ENCODE peak calls at places on chromosome 21, in nine cellular contexts. I is amniotic epithelial cell; R is HCT116; V is PC-9; B is C1 segment of cervical spinal cord; H is stimulated activated CD4-positive, alpha-beta T cell treated with anti-CD3 and anti-CD28 coated beads, Interleukin-12 subunit alpha, Interleukin-12 subunit beta, amount 100 ng/mL, for 48 hours; Y is naive B cell; X is activated gamma-delta T cell treated with Interleukin-2 at 50 U/mL for 16 hours; P is MCF 10A. O is an unnamed sample.

GRCh38 chr21:44706026-44706705 is 5.2 kb downstream of the TSPEAR start:
- DNase-seq in B (no peak), Y (no peak), X (no peak), H (no peak), I (no peak), R (no peak), P (no peak), V (no peak), O (no peak)

GRCh38 chr21:41130883-41131282 is 37.1 kb upstream of the BACE2 start:
- DNase-seq in P (no peak), Y (no peak), R (no peak), X (no peak), I (no peak), B (no peak), V (no peak), H (no peak), O (no peak)

GRCh38 chr21:46124926-46125845 is 27.3 kb downstream of the COL6A2 start:
- DNase-seq in V (no peak), P (no peak), R (no peak), X (peak), Y (no peak), I (no peak), H (no peak), B (no peak), O (no peak)

GRCh38 chr21:28537371-28538079 is 455.2 kb downstream of the LTN1 start:
- DNase-seq in B (no peak), R (no peak), X (no peak), P (peak), V (no peak), I (peak), Y (no peak), H (no peak), O (peak)

GRCh38 chr21:38333290-38334272 is 76.8 kb downstream of the KCNJ15 start:
- DNase-seq in Y (no peak), V (no peak), B (no peak), X (no peak), R (no peak), I (peak), P (peak), H (no peak), O (no peak)

GRCh38 chr21:41956926-41957729 is 3.3 kb upstream of the C2CD2 start:
- DNase-seq in I (peak), V (no peak), B (no peak), X (no peak), Y (no peak), P (peak), H (no peak), R (no peak), O (no peak)

GRCh38 chr21:36134820-36135390 is at the start of gene CBR3:
- DNase-seq in R (no peak), H (peak), I (no peak), P (peak), B (no peak), X (no peak), Y (peak), V (peak), O (no peak)

GRCh38 chr21:45786660-45787059 is 143.1 kb downstream of the PCBP3 start:
- DNase-seq in Y (no peak), R (no peak), B (no peak), V (no peak), X (no peak), P (no peak), H (no peak), I (no peak), O (no peak)

GRCh38 chr21:44253832-44254700 is 7.6 kb downstream of the DNMT3L start:
- DNase-seq in Y (no peak), P (no peak), R (no peak), V (no peak), B (no peak), X (no peak), I (no peak), H (no peak), O (no peak)

GRCh38 chr21:28099296-28099695 is 893.4 kb downstream of the LTN1 start:
- DNase-seq in I (no peak), Y (no peak), B (no peak), P (no peak), H (no peak), V (no peak), R (no peak), X (no peak), O (no peak)

GRCh38 chr21:44943005-44943685 is 3.3 kb downstream of the SLX9 start:
- DNase-seq in X (no peak), V (no peak), R (no peak), Y (no peak), I (no peak), B (no peak), H (no peak), P (no peak), O (no peak)

GRCh38 chr21:41369105-41369914 is 7.5 kb downstream of the MX2 start:
- DNase-seq in P (no peak), H (peak), X (peak), I (no peak), R (no peak), V (no peak), B (no peak), Y (peak), O (no peak)

GRCh38 chr21:29125199-29125598 is 5.2 kb upstream of the MAP3K7CL start:
- DNase-seq in V (no peak), P (no peak), B (no peak), H (no peak), Y (peak), I (no peak), X (no peak), R (no peak), O (no peak)

GRCh38 chr21:33127154-33127893 is 57.4 kb downstream of the OLIG1 start:
- DNase-seq in I (peak), R (peak), B (no peak), P (peak), V (peak), Y (no peak), X (peak), H (peak), O (no peak)

GRCh38 chr21:31335957-31336738 is 7.9 kb downstream of the TIAM1 start:
- DNase-seq in P (peak), Y (no peak), X (no peak), B (no peak), H (peak), R (no peak), I (peak), V (no peak), O (peak)

GRCh38 chr21:44695641-44696040 is 1.3 kb upstream of the KRTAP10-12 start:
- DNase-seq in P (no peak), X (no peak), Y (no peak), V (no peak), B (no peak), H (no peak), R (no peak), I (no peak), O (no peak)

GRCh38 chr21:45639206-45640000 is 4.1 kb upstream of the PCBP3 start:
- DNase-seq in P (peak), I (no peak), B (no peak), Y (no peak), X (no peak), V (no peak), H (no peak), R (no peak), O (no peak)

GRCh38 chr21:41251961-41252642 is 64.5 kb upstream of the FAM3B start:
- DNase-seq in R (no peak), Y (no peak), X (no peak), P (no peak), B (no peak), V (no peak), I (no peak), H (no peak), O (no peak)

GRCh38 chr21:33234618-33235520 is 5.1 kb downstream of the IFNAR2 start:
- DNase-seq in V (no peak), P (no peak), X (no peak), R (no peak), H (no peak), I (no peak), Y (no peak), B (no peak), O (no peak)

GRCh38 chr21:45132841-45133573 is 58.6 kb downstream of the ADARB1 start:
- DNase-seq in H (no peak), I (peak), Y (no peak), V (no peak), P (no peak), R (no peak), X (no peak), B (no peak), O (no peak)

GRCh38 chr21:29904359-29905282 is 35.2 kb downstream of the GRIK1 start:
- DNase-seq in X (no peak), I (no peak), H (no peak), Y (no peak), V (no peak), B (no peak), P (peak), R (no peak), O (no peak)

GRCh38 chr21:42496839-42497202 is 797 bp upstream of the RSPH1 start:
- DNase-seq in V (no peak), X (no peak), H (no peak), B (no peak), P (no peak), I (no peak), R (no peak), Y (no peak), O (no peak)

GRCh38 chr21:42669069-42669468 is 15.6 kb downstream of the PDE9A start:
- DNase-seq in R (no peak), X (no peak), H (no peak), Y (no peak), V (no peak), B (no peak), I (no peak), P (peak), O (no peak)

GRCh38 chr21:41664881-41665765 is 101.7 kb downstream of the RIPK4 start:
- DNase-seq in R (no peak), B (no peak), P (peak), Y (no peak), X (no peak), I (peak), H (no peak), V (no peak), O (no peak)

GRCh38 chr21:41899431-41900202 is 20.5 kb upstream of the PRDM15 start:
- DNase-seq in I (no peak), R (no peak), B (no peak), V (no peak), P (no peak), X (peak), H (peak), Y (no peak), O (no peak)

GRCh38 chr21:35404247-35404646 is 355.1 kb upstream of the RUNX1 start:
- DNase-seq in B (no peak), Y (no peak), X (no peak), I (no peak), V (no peak), R (no peak), P (no peak), H (no peak), O (no peak)

GRCh38 chr21:25772680-25773079 is 37.9 kb downstream of the GABPA start:
- DNase-seq in B (no peak), I (peak), H (no peak), V (no peak), X (no peak), R (no peak), P (peak), Y (no peak), O (no peak)

GRCh38 chr21:45211661-45212060 is 76.0 kb downstream of the POFUT2 start:
- DNase-seq in I (no peak), Y (no peak), R (no peak), P (no peak), X (no peak), B (no peak), V (no peak), H (no peak), O (no peak)

GRCh38 chr21:33135925-33136324 is 66.0 kb downstream of the OLIG1 start:
- DNase-seq in I (no peak), H (no peak), B (no peak), V (no peak), P (no peak), X (no peak), R (no peak), Y (no peak), O (no peak)

GRCh38 chr21:41703857-41704501 is 62.9 kb downstream of the RIPK4 start:
- DNase-seq in V (peak), X (no peak), R (no peak), I (no peak), P (peak), Y (no peak), H (no peak), B (no peak), O (no peak)

GRCh38 chr21:17537299-17537698 is 24.5 kb downstream of the CXADR start:
- DNase-seq in V (peak), P (peak), X (no peak), B (no peak), H (no peak), I (peak), Y (no peak), R (no peak), O (no peak)

GRCh38 chr21:45279446-45280177 is 8.1 kb downstream of the POFUT2 start:
- DNase-seq in Y (no peak), V (no peak), B (no peak), I (no peak), H (no peak), P (no peak), R (no peak), X (no peak), O (no peak)

GRCh38 chr21:33402011-33402979 is 918 bp upstream of the IFNGR2 start:
- DNase-seq in I (peak), H (no peak), B (no peak), R (no peak), X (no peak), Y (peak), V (no peak), P (peak), O (no peak)

GRCh38 chr21:17610862-17611261 is 1.8 kb downstream of the BTG3 start:
- DNase-seq in B (no peak), R (no peak), Y (no peak), H (no peak), V (no peak), I (peak), P (no peak), X (no peak), O (no peak)

GRCh38 chr21:44085491-44086321 is 21.5 kb upstream of the PWP2 start:
- DNase-seq in V (no peak), B (peak), R (no peak), Y (no peak), X (no peak), I (peak), P (no peak), H (no peak), O (no peak)

GRCh38 chr21:37430184-37430821 is 63.7 kb downstream of the DYRK1A start:
- DNase-seq in I (no peak), X (no peak), V (no peak), B (no peak), H (no peak), Y (no peak), P (no peak), R (no peak), O (peak)

GRCh38 chr21:45043541-45044020 is 30.8 kb upstream of the ADARB1 start:
- DNase-seq in R (no peak), B (no peak), P (no peak), X (no peak), Y (no peak), V (no peak), I (no peak), H (no peak), O (no peak)

GRCh38 chr21:38898422-38899098 is 92.8 kb downstream of the ETS2 start:
- DNase-seq in P (peak), X (no peak), V (no peak), H (no peak), B (no peak), I (no peak), Y (no peak), R (no peak), O (no peak)

GRCh38 chr21:38221594-38221993 is 35.2 kb upstream of the KCNJ15 start:
- DNase-seq in V (no peak), X (no peak), P (no peak), I (no peak), B (no peak), Y (no peak), R (no peak), H (no peak), O (no peak)